ENCODE peak calls at places on chromosomes 11 and 22, in ten cellular contexts. T is fibroblast of lung, O is uterus, I is left ventricle myocardium inferior, D is heart left ventricle, U is HepG2, Y is mammary epithelial cell, B is heart right ventricle, H is substantia nigra, K is GM12878. S is an unnamed sample.

GRCh38 chr11:68855205-68855978 is 13.7 kb upstream of the CPT1A start:
- DNase-seq in Y (no peak), H (peak; percentile 19), U (no peak), T (peak; percentile 47), K (no peak), O (no peak), D (peak; percentile 80), B (peak; percentile 60), I (peak; percentile 63), S (no peak)

GRCh38 chr11:12196862-12197261 is 86.5 kb downstream of the MICAL2 start:
- DNase-seq in U (no peak), O (no peak), H (no peak), D (no peak), Y (no peak), I (no peak), T (no peak), B (no peak), K (no peak), S (no peak)

GRCh38 chr11:2369896-2370295 is 7.2 kb upstream of the CD81 start:
- DNase-seq in B (no peak), U (no peak), D (no peak), K (no peak), O (no peak), H (no peak), I (no peak), Y (no peak), T (no peak), S (no peak)

GRCh38 chr11:33234397-33235168 is 22.6 kb upstream of the HIPK3 start:
- DNase-seq in I (no peak), K (no peak), Y (no peak), B (no peak), H (no peak), T (no peak), D (no peak), U (no peak), O (no peak), S (no peak)

GRCh38 chr11:73308963-73309960 is 1.2 kb downstream of the ARHGEF17 start:
- DNase-seq in Y (peak; percentile 95), K (no peak), U (peak; percentile 92), O (peak; percentile 90), H (no peak), I (peak; percentile 92), D (peak; percentile 93), B (peak; percentile 92), T (peak; percentile 98), S (peak; percentile 89)

GRCh38 chr11:119671561-119672015 is 57.4 kb downstream of the NECTIN1 start:
- DNase-seq in I (peak; percentile 56), Y (no peak), U (no peak), O (no peak), B (peak; percentile 63), K (no peak), T (peak; percentile 33), H (peak; percentile 86), D (peak; percentile 58), S (no peak)

GRCh38 chr11:8566613-8567210 is 27.3 kb downstream of the STK33 start:
- DNase-seq in K (peak; percentile 32), U (peak; percentile 23), I (no peak), D (no peak), O (no peak), T (peak; percentile 34), Y (peak; percentile 55), H (no peak), B (no peak), S (peak; percentile 35)

GRCh38 chr11:26025680-26026079 is 306.2 kb upstream of the ANO3 start:
- DNase-seq in K (no peak), H (no peak), O (no peak), Y (peak; percentile 4), T (no peak), B (no peak), U (no peak), I (no peak), D (no peak), S (peak; percentile 30)

GRCh38 chr22:22058649-22059475 is 76.3 kb upstream of the TOP3B start:
- DNase-seq in K (no peak), Y (no peak), T (no peak), D (no peak), H (no peak), O (no peak), U (no peak), I (no peak), B (no peak), S (no peak)

GRCh38 chr22:19595532-19595931 is 71.3 kb upstream of the CLDN5 start:
- DNase-seq in I (no peak), T (no peak), H (no peak), U (no peak), K (no peak), D (no peak), Y (no peak), O (no peak), B (no peak), S (no peak)

DNA sequence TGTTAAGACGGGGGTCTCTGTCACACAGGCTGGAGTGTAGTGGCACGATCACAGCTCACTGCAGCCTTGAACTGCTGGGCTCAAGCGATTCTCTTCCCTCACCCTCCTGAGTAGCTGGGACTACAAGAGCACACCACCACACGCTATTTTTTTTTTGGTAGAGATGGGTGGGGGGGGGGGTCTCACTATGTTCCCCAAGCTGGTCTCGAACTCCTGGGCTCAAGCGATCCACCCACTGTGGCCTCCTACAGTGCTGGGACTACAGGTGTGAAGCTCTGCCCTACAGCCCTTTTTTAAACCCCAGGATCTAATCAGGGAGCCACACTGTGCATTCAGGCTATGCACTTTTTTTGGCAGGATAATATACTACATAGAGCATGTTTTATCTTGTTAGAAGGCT is 1.4 kb upstream of the DHCR7 start:
- DNase-seq in U (no peak), D (no peak), O (no peak), H (no peak), K (no peak), I (no peak), T (no peak), B (no peak), Y (peak; percentile 22), S (no peak)
- H3K27ac ChIP-seq in U (peak overlapping the region; percentile 58), D (peak overlapping the region; percentile 78), O (peak overlapping the region; percentile 85), H (peak overlapping the region; percentile 93), K (peak overlapping the region; percentile 34), I (peak overlapping the region; percentile 66), T (no peak overlapping the region), B (no peak overlapping the region), Y (no peak overlapping the region), S (peak overlapping the region; percentile 82)

DNA sequence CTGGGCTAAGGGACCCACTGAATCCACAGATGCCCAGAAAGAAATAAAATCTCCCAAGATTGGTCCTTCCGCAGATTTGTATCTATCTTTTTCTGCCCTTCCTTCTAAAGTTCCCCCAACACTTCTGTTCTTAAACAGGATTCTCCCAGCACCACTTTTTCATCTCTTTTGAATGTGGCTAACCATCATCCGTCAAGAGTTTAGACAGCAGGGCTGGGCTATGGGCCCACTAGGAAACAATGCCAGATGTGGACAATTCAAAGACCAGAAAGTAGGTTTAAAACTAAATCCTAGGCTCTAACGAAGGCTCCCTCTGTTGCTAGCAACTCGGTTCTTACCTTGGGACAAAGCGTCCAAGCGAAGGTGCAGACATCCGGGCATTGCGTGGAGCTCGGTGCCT is 100.0 kb downstream of the AMBRA1 start:
- DNase-seq in I (no peak), Y (no peak), B (no peak), O (no peak), K (no peak), U (no peak), H (no peak), D (no peak), T (peak; percentile 57), S (no peak)
- H3K27ac ChIP-seq in I (peak overlapping the region; percentile 69), Y (no peak overlapping the region), B (no peak overlapping the region), O (no peak overlapping the region), K (no peak overlapping the region), U (no peak overlapping the region), H (no peak overlapping the region), D (no peak overlapping the region), T (no peak overlapping the region), S (no peak overlapping the region)

GRCh38 chr11:128290106-128290840 is 297.1 kb downstream of the ETS1 start:
- DNase-seq in B (peak; percentile 76), O (peak; percentile 67), D (peak; percentile 70), Y (peak; percentile 45), T (peak; percentile 82), H (peak; percentile 18), K (peak; percentile 80), I (peak; percentile 18), U (peak; percentile 21), S (peak; percentile 85)
- H3K27ac ChIP-seq in B (no peak overlapping the region), O (peak overlapping the region; percentile 43), D (peak overlapping the region; percentile 87), Y (no peak overlapping the region), T (peak overlapping the region; percentile 16), H (no peak overlapping the region), K (peak overlapping the region; percentile 75), I (peak overlapping the region; percentile 69), U (no peak overlapping the region), S (no peak overlapping the region)

GRCh38 chr22:32697331-32697995 is 104.0 kb upstream of the TIMP3 start:
- DNase-seq in B (no peak), Y (peak; percentile 80), H (no peak), O (no peak), I (no peak), T (no peak), D (no peak), U (peak; percentile 88), K (no peak), S (peak; percentile 26)

GRCh38 chr22:32698926-32699619 is 102.4 kb upstream of the TIMP3 start:
- DNase-seq in H (no peak), K (no peak), B (peak; percentile 61), D (peak; percentile 67), I (peak; percentile 78), O (no peak), Y (no peak), U (no peak), T (no peak), S (no peak)

GRCh38 chr22:32701021-32701420 is 100.5 kb upstream of the TIMP3 start:
- DNase-seq in I (no peak), K (no peak), H (no peak), O (no peak), Y (peak; percentile 56), B (no peak), U (no peak), D (no peak), T (peak; percentile 44), S (no peak)

GRCh38 chr22:32700186-32700882 is 101.2 kb upstream of the TIMP3 start:
- DNase-seq in D (peak; percentile 29), U (peak; percentile 44), O (peak; percentile 48), K (no peak), T (peak; percentile 15), Y (no peak), H (no peak), B (peak; percentile 34), I (no peak), S (no peak)

GRCh38 chr22:32699686-32700085 is 101.8 kb upstream of the TIMP3 start:
- DNase-seq in D (no peak), T (no peak), K (no peak), I (no peak), U (no peak), B (no peak), Y (peak; percentile 55), O (no peak), H (no peak), S (peak; percentile 17)
- H3K27ac ChIP-seq in D (peak overlapping the region; percentile 18), T (no peak overlapping the region), K (no peak overlapping the region), I (peak overlapping the region; percentile 80), U (no peak overlapping the region), B (no peak overlapping the region), Y (no peak overlapping the region), O (peak overlapping the region; percentile 64), H (no peak overlapping the region), S (no peak overlapping the region)

DNA sequence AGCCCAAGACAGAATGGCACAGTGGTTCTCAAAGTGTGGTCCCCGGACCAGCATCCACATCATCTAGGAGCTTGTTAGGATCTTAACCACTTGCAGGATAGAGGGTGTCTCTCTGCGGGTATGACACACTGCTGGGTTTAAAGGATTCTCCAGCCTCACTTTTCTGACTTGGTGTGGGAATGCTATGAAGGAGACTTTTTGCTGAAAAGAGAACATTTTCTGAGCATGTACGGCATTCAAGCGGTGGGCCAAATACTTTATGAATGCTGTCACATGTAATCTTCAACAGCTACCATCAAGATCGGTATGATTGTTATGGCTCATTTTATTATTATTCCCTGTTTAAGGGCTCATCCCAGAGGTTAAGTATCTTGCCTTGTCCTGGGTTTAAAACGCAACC is 1.7 kb upstream of the CD82 start:
- DNase-seq in T (peak; percentile 80), U (no peak), D (no peak), B (no peak), I (no peak), O (no peak), K (no peak), H (no peak), Y (no peak), S (no peak)
- H3K27ac ChIP-seq in T (no peak overlapping the region), U (no peak overlapping the region), D (peak overlapping the region; percentile 92), B (no peak overlapping the region), I (peak overlapping the region; percentile 98), O (peak overlapping the region; percentile 94), K (no peak overlapping the region), H (no peak overlapping the region), Y (peak overlapping the region; percentile 95), S (peak overlapping the region; percentile 99)

S was measured in RWPE1.